ENCODE peak calls at places on chromosome 6, in five cellular contexts. R is H9, T is DND-41, X is PC-3, G is astrocyte. S is an unnamed sample.

GRCh38 chr6:27138837-27139752 is 108.4 kb upstream of the PRSS16 start:
- DNase-seq in G (no peak), T (peak), R (peak), X (no peak), S (peak)

GRCh38 chr6:76707630-76708029 is 635.2 kb upstream of the IMPG1 start:
- DNase-seq in X (no peak), G (no peak), R (no peak), T (no peak), S (no peak)

GRCh38 chr6:160912411-160912810 is 79.2 kb upstream of the MAP3K4 start:
- DNase-seq in X (no peak), G (no peak), T (no peak), R (no peak), S (no peak)

GRCh38 chr6:12593720-12594540 is 122.6 kb upstream of the PHACTR1 start:
- DNase-seq in T (no peak), R (no peak), X (no peak), G (no peak), S (peak)

GRCh38 chr6:139473731-139474130 is 99.3 kb upstream of the CITED2 start:
- DNase-seq in T (no peak), R (no peak), G (peak), X (no peak), S (no peak)

GRCh38 chr6:14584450-14584849 is 466.9 kb downstream of the CD83 start:
- DNase-seq in R (no peak), X (peak), G (no peak), T (no peak), S (no peak)

GRCh38 chr6:130622142-130622541 is 205.1 kb upstream of the SMLR1 start:
- DNase-seq in T (no peak), G (no peak), R (no peak), X (no peak), S (no peak)

GRCh38 chr6:4358414-4359107 is 223.2 kb upstream of the ECI2 start:
- DNase-seq in G (peak), T (no peak), X (peak), R (peak), S (peak)

GRCh38 chr6:37141291-37142046 is 28.5 kb upstream of the PIM1 start:
- DNase-seq in R (peak), X (no peak), T (no peak), G (peak), S (peak)

GRCh38 chr6:154852700-154853099 is 119.5 kb downstream of the SCAF8 start:
- DNase-seq in R (no peak), X (peak), T (no peak), G (peak), S (no peak)

GRCh38 chr6:11770546-11771466 is 7.8 kb downstream of the ADTRP start:
- DNase-seq in X (peak), R (peak), G (peak), T (no peak), S (peak)

GRCh38 chr6:127514396-127515227 is 4.5 kb downstream of the MTCL3 start:
- DNase-seq in X (no peak), T (no peak), R (peak), G (peak), S (peak)

GRCh38 chr6:73739097-73739496 is 43.1 kb downstream of the CD109 start:
- DNase-seq in X (peak), T (no peak), G (peak), R (no peak), S (no peak)

GRCh38 chr6:144710207-144710606 is 425.1 kb downstream of the UTRN start:
- DNase-seq in X (peak), R (no peak), G (peak), T (no peak), S (no peak)

GRCh38 chr6:107021786-107022185 is 6.2 kb upstream of the MTRES1 start:
- DNase-seq in R (no peak), X (peak), T (no peak), G (no peak), S (no peak)

GRCh38 chr6:131629656-131630055 is 1.6 kb upstream of the MED23 start:
- DNase-seq in G (no peak), T (no peak), X (peak), R (no peak), S (no peak)

GRCh38 chr6:7262037-7262461 is 51.0 kb downstream of the SSR1 start:
- DNase-seq in T (no peak), G (no peak), X (no peak), R (peak), S (peak)

DNA sequence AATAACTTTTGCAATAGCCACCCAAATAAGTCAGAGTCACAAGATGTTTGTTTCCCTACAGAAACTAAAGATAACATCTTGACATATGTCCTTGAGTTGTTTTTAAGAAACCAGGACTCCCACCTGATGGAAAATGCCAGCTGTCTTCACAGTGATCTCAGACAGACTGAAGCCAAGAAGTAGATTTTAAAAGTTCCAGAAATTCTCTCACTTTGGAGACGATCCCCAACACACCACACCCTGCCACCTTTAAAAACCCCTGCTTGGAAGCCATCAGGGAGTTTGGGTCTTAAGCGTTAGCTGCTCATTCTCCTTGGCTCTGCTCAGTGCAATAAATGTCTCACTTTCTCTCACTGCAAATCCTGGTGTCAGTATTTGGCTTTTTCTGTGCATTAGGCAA is 63.0 kb downstream of the GPR6 start:
- DNase-seq in X (no peak), T (no peak), G (no peak), R (no peak), S (no peak)
- H3K9ac ChIP-seq in X (no peak), T (no peak), G (no peak), R (no peak), S (no peak)

GRCh38 chr6:32115623-32116022 is 6.5 kb upstream of the TNXB start:
- DNase-seq in G (no peak), X (no peak), R (no peak), T (no peak), S (no peak)

GRCh38 chr6:32113386-32114352 is 4.5 kb upstream of the TNXB start:
- DNase-seq in G (peak), X (peak), R (peak), T (no peak), S (peak)

GRCh38 chr6:32116674-32117073 is 7.5 kb upstream of the TNXB start:
- DNase-seq in R (no peak), X (peak), T (peak), G (no peak), S (peak)

GRCh38 chr6:32112436-32112980 is 3.4 kb upstream of the TNXB start:
- DNase-seq in G (no peak), R (no peak), X (no peak), T (no peak), S (no peak)

GRCh38 chr6:32114853-32115252 is 5.7 kb upstream of the TNXB start:
- DNase-seq in T (no peak), R (no peak), G (no peak), X (peak), S (no peak)
- H3K9ac ChIP-seq in T (no peak), R (no peak), G (no peak), X (peak), S (no peak)

DNA sequence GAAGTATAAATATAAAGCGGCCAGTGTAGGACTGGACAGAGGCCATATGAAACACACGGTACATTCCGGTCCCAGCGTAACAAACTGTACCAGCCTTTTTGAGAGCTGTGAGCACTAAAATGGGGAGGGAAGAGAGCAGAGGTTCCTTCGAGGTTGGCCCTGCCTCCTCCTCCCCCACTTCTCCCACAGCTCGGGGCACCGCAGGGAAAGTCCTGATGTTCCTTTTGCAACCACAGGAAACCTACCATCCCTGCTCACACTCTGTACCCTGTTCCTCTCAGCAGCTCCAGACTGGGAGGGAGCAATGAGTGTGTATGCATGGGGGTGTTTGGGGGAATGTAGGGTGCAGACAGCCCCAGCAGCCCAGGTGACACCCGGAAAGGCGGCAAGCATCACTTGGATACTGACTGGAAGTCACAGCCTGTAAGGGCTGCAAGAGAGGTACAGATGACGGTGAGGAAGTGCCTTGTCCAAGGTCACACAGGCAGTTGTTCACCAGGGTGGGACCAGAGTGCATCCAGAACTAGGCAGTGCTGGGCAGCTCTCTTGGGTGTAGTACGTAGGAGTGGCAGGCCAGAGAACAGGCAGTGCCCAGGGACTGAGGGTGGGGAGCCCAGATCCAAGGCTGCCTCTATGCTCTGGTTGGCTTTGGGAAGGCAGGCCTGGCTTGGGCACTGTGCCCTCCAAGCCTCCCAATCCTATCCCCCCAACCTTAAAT is 11.0 kb upstream of the ARMC12 start:
- DNase-seq in T (no peak), R (no peak), X (no peak), G (no peak), S (peak)
- H3K9ac ChIP-seq in T (no peak), R (no peak), X (no peak), G (no peak), S (no peak)

GRCh38 chr6:135304883-135305282 is 123.8 kb downstream of the MYB start:
- DNase-seq in G (no peak), T (no peak), X (no peak), R (no peak), S (no peak)

GRCh38 chr6:135306166-135306565 is 125.1 kb downstream of the MYB start:
- DNase-seq in T (no peak), X (no peak), R (no peak), G (no peak), S (no peak)

GRCh38 chr6:135306740-135307420 is 125.8 kb downstream of the MYB start:
- DNase-seq in R (no peak), T (peak), X (no peak), G (no peak), S (no peak)

GRCh38 chr6:135301304-135301703 is 120.2 kb downstream of the MYB start:
- DNase-seq in T (no peak), X (no peak), R (no peak), G (no peak), S (no peak)

GRCh38 chr6:135305684-135306083 is 124.6 kb downstream of the MYB start:
- DNase-seq in R (no peak), T (no peak), X (no peak), G (no peak), S (no peak)
- H3K9ac ChIP-seq in R (no peak), T (no peak), X (no peak), G (no peak), S (no peak)

DNA sequence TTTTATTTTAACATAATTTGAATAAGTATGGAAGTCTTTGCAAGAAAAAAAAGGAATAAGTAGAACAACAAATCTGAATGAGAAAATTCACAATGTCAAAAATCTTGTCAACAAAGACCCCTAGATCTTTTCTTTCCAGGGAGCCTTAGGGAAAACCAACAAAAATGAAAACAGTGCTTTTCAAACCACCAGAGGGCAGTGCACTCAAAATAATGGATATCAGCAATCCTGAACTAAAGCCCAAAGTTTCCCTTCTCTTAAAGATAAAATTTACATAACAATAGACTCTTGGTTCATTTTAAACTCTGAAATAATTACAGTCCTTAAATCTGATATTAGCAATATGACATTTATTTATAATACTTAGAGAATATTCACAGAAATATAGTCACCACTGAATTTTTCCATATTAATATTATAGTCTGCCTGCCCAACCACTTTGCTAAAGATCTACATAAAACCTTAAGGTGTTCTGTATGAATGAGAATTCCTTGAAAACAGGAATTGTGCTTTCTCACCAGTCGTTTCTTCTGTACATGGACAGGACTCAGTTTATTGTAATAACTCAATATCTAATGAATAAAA is 105.3 kb upstream of the BMP5 start:
- DNase-seq in T (peak), R (no peak), X (peak), G (peak), S (peak)
- H3K9ac ChIP-seq in T (no peak), R (no peak), X (no peak), G (no peak), S (no peak)

GRCh38 chr6:24495516-24495847 is 713 bp downstream of the ALDH5A1 start:
- DNase-seq in X (peak), R (peak), T (peak), G (peak), S (peak)
- H3K9ac ChIP-seq in X (peak), R (no peak), T (peak), G (peak), S (no peak)

GRCh38 chr6:124964084-124964763 is 2.0 kb downstream of the RNF217 start:
- DNase-seq in G (peak), T (no peak), R (no peak), X (no peak), S (no peak)
- H3K9ac ChIP-seq in G (peak), T (no peak), R (peak), X (peak), S (peak)

GRCh38 chr6:56913276-56914138 is 41.4 kb upstream of the BEND6 start:
- DNase-seq in T (no peak), R (no peak), X (no peak), G (peak), S (no peak)
- H3K9ac ChIP-seq in T (no peak), R (no peak), X (no peak), G (no peak), S (no peak)

S was measured in endodermal cell.